ENCODE peak calls at places on chromosomes 13 and 19, in four cellular contexts. W, M, S and Y are unnamed samples.
A peak's percentile ranks its signal among the peaks of the same experiment; 100 is the strongest.

GRCh38 chr19:41940443-41941409 is 12.5 kb upstream of the ERFL start:
- DNase-seq in S (no peak), W (no peak), M (no peak), Y (no peak)

GRCh38 chr13:61383101-61383500 is 32.5 kb downstream of the PCDH20 start:
- DNase-seq in S (no peak), W (no peak), M (no peak), Y (no peak)

GRCh38 chr13:100063333-100063732 is 25.6 kb upstream of the PCCA start:
- DNase-seq in S (peak; percentile 44), M (no peak), W (no peak), Y (no peak)

GRCh38 chr19:7534531-7534980 is 961 bp upstream of the PNPLA6 start:
- DNase-seq in S (peak; percentile 87), W (peak; percentile 70), M (peak; percentile 56), Y (peak; percentile 55)

GRCh38 chr19:21699197-21699596 is 68.2 kb downstream of the ZNF100 start:
- DNase-seq in S (no peak), W (no peak), M (no peak), Y (no peak)

GRCh38 chr13:88000239-88000638 is 329.1 kb downstream of the SLITRK5 start:
- DNase-seq in S (peak; percentile 1), M (no peak), W (no peak), Y (no peak)

GRCh38 chr19:37304190-37304883 is 66.6 kb upstream of the ZNF527 start:
- DNase-seq in S (no peak), M (no peak), W (no peak), Y (no peak)

GRCh38 chr19:3024870-3025515 is 4.1 kb downstream of the TLE2 start:
- DNase-seq in M (no peak), W (no peak), S (no peak), Y (no peak)

GRCh38 chr13:41971848-41972247 is 10.9 kb upstream of the VWA8 start:
- DNase-seq in W (no peak), S (no peak), M (no peak), Y (no peak)

GRCh38 chr19:58274771-58275199 is 4.0 kb upstream of the ZNF8 start:
- DNase-seq in S (peak; percentile 35), W (no peak), M (peak; percentile 83), Y (no peak)

GRCh38 chr19:47589824-47590223 is 16.9 kb upstream of the ZNF541 start:
- DNase-seq in W (no peak), M (no peak), S (no peak), Y (no peak)

GRCh38 chr13:30665638-30666037 is 47.9 kb downstream of the USPL1 start:
- DNase-seq in W (no peak), S (no peak), M (no peak), Y (no peak)

GRCh38 chr19:43574424-43575155 is 737 bp downstream of the XRCC1 start:
- DNase-seq in M (no peak), W (no peak), S (peak; percentile 35), Y (no peak)

GRCh38 chr13:32811297-32811800 is 204.9 kb upstream of the KL start:
- DNase-seq in S (no peak), M (peak; percentile 22), W (no peak), Y (no peak)

GRCh38 chr13:22091971-22092300 is 421.1 kb downstream of the FGF9 start:
- DNase-seq in M (no peak), W (no peak), S (no peak), Y (no peak)

GRCh38 chr19:47186337-47187022 is 44.5 kb downstream of the BBC3 start:
- DNase-seq in W (no peak), S (no peak), M (no peak), Y (no peak)

GRCh38 chr19:19553670-19554069 is 15.6 kb downstream of the CILP2 start:
- DNase-seq in M (no peak), W (no peak), S (no peak), Y (no peak)

GRCh38 chr13:36346222-36347083 is at the start of gene SPART:
- DNase-seq in W (peak; percentile 84), S (peak; percentile 88), M (peak; percentile 83), Y (peak; percentile 92)

GRCh38 chr13:43905435-43906031 is 25.8 kb downstream of the LACC1 start:
- DNase-seq in W (no peak), S (peak; percentile 77), M (peak; percentile 80), Y (no peak)

GRCh38 chr13:31250435-31250834 is 50.7 kb downstream of the B3GLCT start:
- DNase-seq in S (no peak), M (no peak), W (no peak), Y (no peak)

GRCh38 chr19:39425744-39426143 is 10.0 kb downstream of the RPS16 start:
- DNase-seq in M (no peak), W (no peak), S (no peak), Y (no peak)

GRCh38 chr13:46603165-46603603 is 50.2 kb downstream of the LRCH1 start:
- DNase-seq in M (peak; percentile 11), S (no peak), W (no peak), Y (no peak)

GRCh38 chr19:38453596-38453995 is 20.1 kb downstream of the RYR1 start:
- DNase-seq in S (no peak), W (no peak), M (no peak), Y (no peak)

GRCh38 chr19:55254625-55254977 is 4.2 kb downstream of the PPP6R1 start:
- DNase-seq in M (no peak), S (no peak), W (no peak), Y (no peak)
- H3K4me3 ChIP-seq in M (peak overlapping the region; percentile 95), S (no peak overlapping the region), W (peak overlapping the region; percentile 57), Y (no peak overlapping the region)

GRCh38 chr19:18306209-18306902 is 16.5 kb downstream of the LSM4 start:
- DNase-seq in W (no peak), M (no peak), S (no peak), Y (no peak)
- H3K9me3 ChIP-seq in W (no peaks in the 10 kb centered on the region), M (no peaks in the 10 kb centered on the region), S (no peaks in the 10 kb centered on the region), Y (no peaks in the 10 kb centered on the region)

DNA sequence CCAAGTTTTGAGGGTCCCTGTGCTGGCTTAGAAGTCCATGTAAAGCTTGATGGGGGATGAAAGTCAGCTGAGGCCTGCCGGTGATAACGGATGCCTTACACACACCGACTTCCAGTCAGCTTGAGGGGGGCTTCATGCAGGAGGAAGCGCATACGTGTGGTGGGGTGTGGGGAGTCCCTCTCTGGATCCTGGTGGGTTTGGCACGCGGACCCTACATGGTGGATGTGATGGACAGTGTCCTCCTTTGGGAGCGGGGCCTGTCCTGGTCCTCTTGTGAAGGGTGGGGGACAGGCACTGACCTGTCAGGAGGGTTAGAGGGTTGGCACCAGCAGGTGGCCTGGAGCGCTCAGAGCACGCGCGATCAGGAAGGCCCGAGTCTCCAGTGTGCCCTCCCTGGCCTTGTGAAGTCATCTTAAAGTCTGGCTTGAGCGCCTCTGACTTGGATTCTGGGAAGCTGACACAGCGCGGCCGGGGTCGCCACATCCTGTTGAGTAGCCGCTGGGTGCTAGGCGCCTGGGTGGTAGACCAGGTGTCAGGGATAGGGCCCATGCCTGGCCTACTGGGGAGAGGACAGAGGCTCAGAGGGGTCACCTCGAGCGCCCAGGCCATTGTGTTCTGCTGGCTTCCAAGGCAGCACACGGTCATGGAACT is 2.9 kb downstream of the DAZAP1 start:
- DNase-seq in M (peak; percentile 18), S (peak; percentile 63), W (no peak), Y (no peak)
- H3K4me1 ChIP-seq in M (peaks cover 34% of the 10 kb centered on the region), S (peaks cover 29% of the 10 kb centered on the region), W (peaks cover 56% of the 10 kb centered on the region), Y (peaks cover 14% of the 10 kb centered on the region)

DNA sequence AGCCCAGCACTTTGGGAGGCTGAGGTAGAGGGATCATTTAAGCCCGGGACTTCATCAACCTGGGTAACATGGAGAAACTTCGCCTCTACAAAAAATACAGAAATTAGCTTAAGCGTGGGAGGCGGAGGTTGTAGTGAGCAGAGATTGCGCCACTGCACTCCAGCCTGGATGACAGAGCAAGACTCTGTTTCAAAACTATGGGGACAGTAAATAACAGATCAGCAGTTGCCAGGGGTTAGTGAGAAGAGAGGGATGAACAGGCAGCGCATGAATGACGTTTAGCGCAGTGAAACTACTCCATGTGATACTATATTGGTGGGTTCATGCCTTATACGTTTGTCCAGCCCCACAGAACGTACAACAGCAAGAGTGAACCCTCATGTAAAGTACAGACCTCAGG is 7.1 kb upstream of the ICAM3 start:
- DNase-seq in M (no peak), W (no peak), S (peak; percentile 25), Y (peak; percentile 58)
- H3K4me3 ChIP-seq in M (no peak overlapping the region), W (no peak overlapping the region), S (no peak overlapping the region), Y (no peak overlapping the region)

DNA sequence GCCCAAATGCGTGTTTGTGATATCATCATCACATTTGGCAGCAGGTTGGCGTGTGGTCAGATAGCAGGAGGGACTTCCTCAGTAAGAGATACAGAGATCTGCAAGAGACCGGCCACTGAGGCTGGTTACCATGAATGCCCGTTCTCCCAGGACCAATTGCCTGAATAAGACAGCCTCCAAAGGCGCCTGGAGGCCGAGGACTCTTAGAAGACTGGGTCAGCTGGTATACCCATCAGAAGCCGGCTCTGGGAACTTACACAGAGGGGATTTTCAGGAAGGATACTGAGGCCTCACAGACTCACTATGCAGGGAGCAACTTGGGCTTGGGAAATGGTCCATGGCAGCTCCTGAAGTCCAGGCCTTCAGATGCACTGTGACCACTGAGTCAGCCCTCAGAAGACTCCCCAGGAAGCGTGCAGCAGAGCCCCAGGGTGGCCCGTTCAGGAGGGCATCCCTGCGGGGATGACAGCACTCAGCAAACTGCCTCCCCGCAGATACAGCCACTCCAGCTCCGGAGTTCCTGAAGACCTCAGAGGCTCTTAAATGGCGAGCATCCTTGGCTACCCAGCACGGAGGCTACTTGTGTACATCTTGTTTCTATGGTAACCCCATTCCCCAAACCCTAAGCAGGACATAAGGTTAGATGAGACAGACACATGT is 26.4 kb upstream of the VSTM2B start:
- DNase-seq in S (no peak), W (no peak), M (no peak), Y (no peak)
- H3K9me3 ChIP-seq in S (peaks cover 5% of the 10 kb centered on the region), W (no peaks in the 10 kb centered on the region), M (no peaks in the 10 kb centered on the region), Y (peaks cover 8% of the 10 kb centered on the region)

DNA sequence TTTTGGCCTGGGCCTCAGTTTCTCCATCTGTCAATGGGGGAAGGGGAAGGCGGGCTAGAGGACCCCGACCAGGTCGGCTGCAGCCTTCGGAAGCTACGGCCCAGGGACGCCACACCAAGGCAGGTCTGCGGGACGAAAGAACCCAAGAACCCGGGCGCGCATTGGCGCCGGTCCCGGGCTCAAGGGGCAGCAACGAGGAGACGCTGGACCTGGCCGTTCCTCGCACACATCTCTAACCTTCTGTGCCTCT is 739 bp upstream of the ILF3 start:
- DNase-seq in M (no peak), S (no peak), W (no peak), Y (no peak)
- H3K4me1 ChIP-seq in M (peaks cover 19% of the 10 kb centered on the region), S (peaks cover 2% of the 10 kb centered on the region), W (peaks cover 44% of the 10 kb centered on the region), Y (peaks cover 10% of the 10 kb centered on the region)

GRCh38 chr13:77235456-77236022 is 91.4 kb downstream of the MYCBP2 start:
- DNase-seq in S (no peak), M (no peak), W (no peak), Y (no peak)

GRCh38 chr13:77239312-77239711 is 87.6 kb downstream of the MYCBP2 start:
- DNase-seq in S (peak; percentile 48), M (peak; percentile 48), W (no peak), Y (no peak)
- H3K4me3 ChIP-seq in S (no peak overlapping the region), M (no peak overlapping the region), W (no peak overlapping the region), Y (no peak overlapping the region)